ENCODE peak calls at places on chromosomes 3 and 15, in eight cellular contexts. One of them, this sample, is unnamed.

GRCh38 chr3:56590814-56591213 is 33.8 kb downstream of the CCDC66 start:
- DNase-seq in mucosa of descending colon: no peak
- DNase-seq in endodermal cell: no peak
- DNase-seq in fibroblast of the aortic adventitia: no peak
- DNase-seq in GM23338: peak; percentile 54
- DNase-seq in epithelial cell of esophagus: peak; percentile 75
- DNase-seq in right atrium auricular region: no peak
- DNase-seq in heart right ventricle: no peak
- DNase-seq in this sample: no peak

GRCh38 chr3:52194541-52195296 is 3.2 kb upstream of the ALAS1 start:
- DNase-seq in GM23338: no peak
- DNase-seq in epithelial cell of esophagus: no peak
- DNase-seq in right atrium auricular region: no peak
- DNase-seq in mucosa of descending colon: peak; percentile 59
- DNase-seq in fibroblast of the aortic adventitia: peak; percentile 74
- DNase-seq in heart right ventricle: peak; percentile 24
- DNase-seq in endodermal cell: no peak
- DNase-seq in this sample: no peak

GRCh38 chr3:137542049-137542448 is 222.1 kb upstream of the SOX14 start:
- DNase-seq in fibroblast of the aortic adventitia: no peak
- DNase-seq in heart right ventricle: no peak
- DNase-seq in mucosa of descending colon: no peak
- DNase-seq in endodermal cell: no peak
- DNase-seq in epithelial cell of esophagus: no peak
- DNase-seq in GM23338: no peak
- DNase-seq in right atrium auricular region: no peak
- DNase-seq in this sample: no peak

GRCh38 chr15:25690673-25691543 is 172.2 kb downstream of the ATP10A start:
- DNase-seq in heart right ventricle: no peak
- DNase-seq in GM23338: no peak
- DNase-seq in fibroblast of the aortic adventitia: peak; percentile 82
- DNase-seq in right atrium auricular region: no peak
- DNase-seq in mucosa of descending colon: no peak
- DNase-seq in epithelial cell of esophagus: peak; percentile 24
- DNase-seq in endodermal cell: no peak
- DNase-seq in this sample: peak; percentile 71

GRCh38 chr3:52408466-52408865 is 36.4 kb downstream of the SEMA3G start:
- DNase-seq in right atrium auricular region: no peak
- DNase-seq in fibroblast of the aortic adventitia: no peak
- DNase-seq in mucosa of descending colon: no peak
- DNase-seq in endodermal cell: no peak
- DNase-seq in GM23338: no peak
- DNase-seq in epithelial cell of esophagus: no peak
- DNase-seq in heart right ventricle: no peak
- DNase-seq in this sample: no peak

GRCh38 chr3:176765491-176765890 is 431.8 kb downstream of the TBL1XR1 start:
- DNase-seq in heart right ventricle: no peak
- DNase-seq in right atrium auricular region: no peak
- DNase-seq in GM23338: no peak
- DNase-seq in epithelial cell of esophagus: no peak
- DNase-seq in mucosa of descending colon: no peak
- DNase-seq in fibroblast of the aortic adventitia: no peak
- DNase-seq in endodermal cell: no peak
- DNase-seq in this sample: no peak

GRCh38 chr3:193894121-193894863 is 241.7 kb upstream of the HES1 start:
- DNase-seq in endodermal cell: no peak
- DNase-seq in epithelial cell of esophagus: no peak
- DNase-seq in mucosa of descending colon: peak; percentile 67
- DNase-seq in fibroblast of the aortic adventitia: no peak
- DNase-seq in heart right ventricle: peak; percentile 42
- DNase-seq in GM23338: peak; percentile 5
- DNase-seq in right atrium auricular region: no peak
- DNase-seq in this sample: no peak

GRCh38 chr15:95169701-95170459 is 938.5 kb downstream of the MCTP2 start:
- DNase-seq in mucosa of descending colon: peak; percentile 21
- DNase-seq in heart right ventricle: no peak
- DNase-seq in fibroblast of the aortic adventitia: peak; percentile 13
- DNase-seq in GM23338: no peak
- DNase-seq in endodermal cell: no peak
- DNase-seq in epithelial cell of esophagus: peak; percentile 30
- DNase-seq in right atrium auricular region: peak; percentile 60
- DNase-seq in this sample: no peak

GRCh38 chr3:120652281-120652680 is 29.8 kb downstream of the HGD start:
- DNase-seq in endodermal cell: no peak
- DNase-seq in heart right ventricle: no peak
- DNase-seq in right atrium auricular region: no peak
- DNase-seq in epithelial cell of esophagus: no peak
- DNase-seq in GM23338: no peak
- DNase-seq in mucosa of descending colon: no peak
- DNase-seq in fibroblast of the aortic adventitia: no peak
- DNase-seq in this sample: no peak

GRCh38 chr15:95371664-95372063 is 958.8 kb upstream of the NR2F2 start:
- DNase-seq in GM23338: no peak
- DNase-seq in heart right ventricle: no peak
- DNase-seq in right atrium auricular region: no peak
- DNase-seq in endodermal cell: no peak
- DNase-seq in fibroblast of the aortic adventitia: peak; percentile 2
- DNase-seq in epithelial cell of esophagus: peak; percentile 57
- DNase-seq in mucosa of descending colon: no peak
- DNase-seq in this sample: no peak

GRCh38 chr3:138195491-138195890 is 8.4 kb downstream of the ARMC8 start:
- DNase-seq in fibroblast of the aortic adventitia: no peak
- DNase-seq in right atrium auricular region: no peak
- DNase-seq in mucosa of descending colon: no peak
- DNase-seq in GM23338: no peak
- DNase-seq in epithelial cell of esophagus: no peak
- DNase-seq in endodermal cell: no peak
- DNase-seq in heart right ventricle: no peak
- DNase-seq in this sample: no peak

GRCh38 chr3:62562017-62562416 is 188.7 kb upstream of the FEZF2 start:
- DNase-seq in right atrium auricular region: no peak
- DNase-seq in fibroblast of the aortic adventitia: peak; percentile 90
- DNase-seq in heart right ventricle: no peak
- DNase-seq in mucosa of descending colon: no peak
- DNase-seq in GM23338: no peak
- DNase-seq in epithelial cell of esophagus: peak; percentile 40
- DNase-seq in endodermal cell: no peak
- DNase-seq in this sample: peak; percentile 54

GRCh38 chr15:63610209-63610841 is 13.1 kb downstream of the FBXL22 start:
- DNase-seq in mucosa of descending colon: peak; percentile 64
- DNase-seq in epithelial cell of esophagus: peak; percentile 73
- DNase-seq in heart right ventricle: peak; percentile 65
- DNase-seq in GM23338: peak; percentile 91
- DNase-seq in right atrium auricular region: peak; percentile 87
- DNase-seq in fibroblast of the aortic adventitia: peak; percentile 83
- DNase-seq in endodermal cell: peak; percentile 92
- DNase-seq in this sample: peak; percentile 63

GRCh38 chr3:15181964-15182363 is 24.1 kb upstream of the CAPN7 start:
- DNase-seq in heart right ventricle: no peak
- DNase-seq in right atrium auricular region: no peak
- DNase-seq in mucosa of descending colon: no peak
- DNase-seq in GM23338: no peak
- DNase-seq in epithelial cell of esophagus: no peak
- DNase-seq in fibroblast of the aortic adventitia: no peak
- DNase-seq in endodermal cell: no peak
- DNase-seq in this sample: no peak

GRCh38 chr3:106401666-106402319 is 533.0 kb upstream of the CBLB start:
- DNase-seq in fibroblast of the aortic adventitia: peak; percentile 83
- DNase-seq in mucosa of descending colon: no peak
- DNase-seq in endodermal cell: no peak
- DNase-seq in heart right ventricle: no peak
- DNase-seq in right atrium auricular region: no peak
- DNase-seq in GM23338: no peak
- DNase-seq in epithelial cell of esophagus: peak; percentile 45
- DNase-seq in this sample: peak; percentile 20

GRCh38 chr3:18425641-18426403 is 683 bp upstream of the SATB1 start:
- DNase-seq in heart right ventricle: peak; percentile 51
- DNase-seq in right atrium auricular region: no peak
- DNase-seq in epithelial cell of esophagus: peak; percentile 4
- DNase-seq in fibroblast of the aortic adventitia: no peak
- DNase-seq in endodermal cell: no peak
- DNase-seq in mucosa of descending colon: peak; percentile 82
- DNase-seq in GM23338: peak; percentile 57
- DNase-seq in this sample: no peak

GRCh38 chr3:9473496-9473895 is 76.1 kb downstream of the SETD5 start:
- DNase-seq in mucosa of descending colon: no peak
- DNase-seq in fibroblast of the aortic adventitia: no peak
- DNase-seq in right atrium auricular region: no peak
- DNase-seq in endodermal cell: no peak
- DNase-seq in heart right ventricle: no peak
- DNase-seq in GM23338: no peak
- DNase-seq in epithelial cell of esophagus: no peak
- DNase-seq in this sample: no peak

GRCh38 chr3:126125341-126125740 is 41.4 kb upstream of the SLC41A3 start:
- DNase-seq in GM23338: no peak
- DNase-seq in epithelial cell of esophagus: no peak
- DNase-seq in right atrium auricular region: no peak
- DNase-seq in fibroblast of the aortic adventitia: no peak
- DNase-seq in mucosa of descending colon: peak; percentile 7
- DNase-seq in endodermal cell: no peak
- DNase-seq in heart right ventricle: peak; percentile 1
- DNase-seq in this sample: no peak

GRCh38 chr3:123318374-123318773 is 116.6 kb downstream of the SEC22A start:
- DNase-seq in GM23338: no peak
- DNase-seq in mucosa of descending colon: no peak
- DNase-seq in heart right ventricle: no peak
- DNase-seq in fibroblast of the aortic adventitia: no peak
- DNase-seq in right atrium auricular region: no peak
- DNase-seq in epithelial cell of esophagus: no peak
- DNase-seq in endodermal cell: no peak
- DNase-seq in this sample: no peak

GRCh38 chr15:96320703-96321421 is 9.6 kb upstream of the NR2F2 start:
- DNase-seq in epithelial cell of esophagus: peak; percentile 41
- DNase-seq in fibroblast of the aortic adventitia: no peak
- DNase-seq in mucosa of descending colon: no peak
- DNase-seq in GM23338: no peak
- DNase-seq in endodermal cell: peak; percentile 56
- DNase-seq in heart right ventricle: no peak
- DNase-seq in right atrium auricular region: no peak
- DNase-seq in this sample: no peak

GRCh38 chr15:77608774-77609173 is 23.9 kb downstream of the LINGO1 start:
- DNase-seq in endodermal cell: no peak
- DNase-seq in fibroblast of the aortic adventitia: no peak
- DNase-seq in heart right ventricle: no peak
- DNase-seq in mucosa of descending colon: peak; percentile 19
- DNase-seq in GM23338: no peak
- DNase-seq in epithelial cell of esophagus: no peak
- DNase-seq in right atrium auricular region: no peak
- DNase-seq in this sample: no peak

GRCh38 chr3:108755686-108756085 is 1.5 kb downstream of the RETNLB start:
- DNase-seq in endodermal cell: no peak
- DNase-seq in right atrium auricular region: no peak
- DNase-seq in fibroblast of the aortic adventitia: no peak
- DNase-seq in mucosa of descending colon: peak; percentile 27
- DNase-seq in GM23338: no peak
- DNase-seq in epithelial cell of esophagus: no peak
- DNase-seq in heart right ventricle: no peak
- DNase-seq in this sample: no peak
- TF ChIP-seq CTCF in endodermal cell: no peak
- TF ChIP-seq CTCF in right atrium auricular region: no peak
- TF ChIP-seq CTCF in fibroblast of the aortic adventitia: no peak
- TF ChIP-seq CTCF in mucosa of descending colon: no peak
- TF ChIP-seq CTCF in GM23338: no peak
- TF ChIP-seq CTCF in epithelial cell of esophagus: no peak
- TF ChIP-seq CTCF in heart right ventricle: no peak
- TF ChIP-seq CTCF in this sample: no peak

DNA sequence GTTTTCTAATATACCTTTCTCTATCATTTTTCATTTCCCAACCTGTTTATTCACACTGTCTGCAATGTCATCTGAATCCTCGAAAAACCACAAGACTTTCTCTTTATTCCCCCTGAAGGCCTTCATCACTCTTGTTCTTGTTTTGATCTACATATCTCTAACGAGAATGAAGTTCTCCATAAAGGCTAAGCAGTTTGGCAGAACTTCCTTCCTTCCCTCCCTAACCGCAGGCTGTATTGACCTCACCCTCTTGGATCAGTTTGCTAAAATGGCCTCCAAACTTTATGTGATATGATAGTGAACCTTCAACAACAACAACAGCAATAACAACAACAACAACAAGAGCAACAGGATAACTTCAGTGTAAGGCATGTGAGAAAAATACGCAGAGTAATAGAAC is 392.8 kb downstream of the TIGIT start:
- DNase-seq in GM23338: no peak
- DNase-seq in heart right ventricle: peak; percentile 20
- DNase-seq in mucosa of descending colon: no peak
- DNase-seq in epithelial cell of esophagus: no peak
- DNase-seq in right atrium auricular region: no peak
- DNase-seq in endodermal cell: no peak
- DNase-seq in fibroblast of the aortic adventitia: peak; percentile 49
- DNase-seq in this sample: no peak
- H3K4me3 ChIP-seq in GM23338: no peak overlapping the region
- H3K4me3 ChIP-seq in heart right ventricle: no peak overlapping the region
- H3K4me3 ChIP-seq in mucosa of descending colon: no peak overlapping the region
- H3K4me3 ChIP-seq in epithelial cell of esophagus: no peak overlapping the region
- H3K4me3 ChIP-seq in right atrium auricular region: no peak overlapping the region
- H3K4me3 ChIP-seq in endodermal cell: no peak overlapping the region
- H3K4me3 ChIP-seq in fibroblast of the aortic adventitia: no peak overlapping the region
- H3K4me3 ChIP-seq in this sample: no peak overlapping the region

DNA sequence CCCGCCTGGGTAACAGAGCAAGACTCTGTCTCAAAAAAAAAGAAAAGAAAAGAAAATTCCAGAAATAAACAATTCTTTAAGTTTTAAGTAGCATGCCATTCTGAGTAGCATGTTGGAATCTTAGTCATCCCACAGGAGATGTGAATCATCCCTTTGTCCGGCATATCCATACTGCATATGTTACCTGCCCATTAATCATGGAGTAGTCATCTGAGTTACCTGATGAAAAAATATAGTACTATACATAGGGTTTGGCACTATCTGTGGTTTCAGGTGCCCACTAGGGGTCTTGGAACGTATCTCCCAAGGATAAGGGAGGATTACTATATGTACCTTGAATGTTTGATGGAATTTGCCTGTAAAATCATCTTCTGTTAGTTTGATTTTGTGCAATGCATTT is 6.3 kb upstream of the CCR4 start:
- DNase-seq in GM23338: peak; percentile 25
- DNase-seq in heart right ventricle: no peak
- DNase-seq in right atrium auricular region: no peak
- DNase-seq in mucosa of descending colon: no peak
- DNase-seq in fibroblast of the aortic adventitia: no peak
- DNase-seq in endodermal cell: no peak
- DNase-seq in epithelial cell of esophagus: peak; percentile 93
- DNase-seq in this sample: no peak
- TF ChIP-seq CTCF in GM23338: peak; percentile 32
- TF ChIP-seq CTCF in heart right ventricle: no peak
- TF ChIP-seq CTCF in right atrium auricular region: no peak
- TF ChIP-seq CTCF in mucosa of descending colon: no peak
- TF ChIP-seq CTCF in fibroblast of the aortic adventitia: no peak
- TF ChIP-seq CTCF in endodermal cell: peak; percentile 42
- TF ChIP-seq CTCF in epithelial cell of esophagus: no peak
- TF ChIP-seq CTCF in this sample: no peak

DNA sequence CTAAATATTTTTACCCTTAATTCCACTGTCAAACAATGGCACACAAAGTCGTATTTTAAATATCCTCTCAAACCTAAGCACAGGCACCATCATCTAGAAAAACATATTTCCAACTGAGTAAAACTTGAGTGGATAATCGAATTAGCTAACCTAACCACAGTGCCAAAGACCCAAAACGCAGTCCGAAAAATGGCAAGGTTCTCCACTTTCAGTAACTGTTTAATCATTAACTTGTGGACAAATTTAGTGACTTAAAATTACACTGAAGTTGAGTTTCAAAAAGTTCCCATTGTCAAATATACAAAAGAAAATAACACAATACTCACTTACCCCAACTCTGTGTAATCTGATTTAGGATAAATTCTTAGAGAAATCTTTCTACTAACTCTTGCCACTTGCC is 10.0 kb downstream of the CNBP start:
- DNase-seq in mucosa of descending colon: no peak
- DNase-seq in epithelial cell of esophagus: no peak
- DNase-seq in endodermal cell: no peak
- DNase-seq in fibroblast of the aortic adventitia: no peak
- DNase-seq in heart right ventricle: no peak
- DNase-seq in GM23338: no peak
- DNase-seq in right atrium auricular region: no peak
- DNase-seq in this sample: no peak
- H3K4me3 ChIP-seq in mucosa of descending colon: no peak overlapping the region
- H3K4me3 ChIP-seq in epithelial cell of esophagus: no peak overlapping the region
- H3K4me3 ChIP-seq in endodermal cell: no peak overlapping the region
- H3K4me3 ChIP-seq in fibroblast of the aortic adventitia: no peak overlapping the region
- H3K4me3 ChIP-seq in heart right ventricle: no peak overlapping the region
- H3K4me3 ChIP-seq in GM23338: no peak overlapping the region
- H3K4me3 ChIP-seq in right atrium auricular region: no peak overlapping the region
- H3K4me3 ChIP-seq in this sample: no peak overlapping the region

This sample was measured in AG09309.